ENCODE peak calls at places on chromosomes 11 and 22, in eight cellular contexts. One of them, this sample, is unnamed.

GRCh38 chr11:33268945-33269567 is 11.9 kb downstream of the HIPK3 start:
- DNase-seq in endodermal cell: no peak
- DNase-seq in prostate gland: no peak
- DNase-seq in PC-3: peak
- DNase-seq in left ventricle myocardium inferior: no peak
- DNase-seq in fibroblast of pulmonary artery: peak
- DNase-seq in right lobe of liver: no peak
- DNase-seq in fibroblast of lung: peak
- DNase-seq in this sample: no peak

GRCh38 chr11:1756791-1757771 is 6.6 kb downstream of the CTSD start:
- DNase-seq in endodermal cell: no peak
- DNase-seq in prostate gland: no peak
- DNase-seq in PC-3: no peak
- DNase-seq in left ventricle myocardium inferior: no peak
- DNase-seq in fibroblast of pulmonary artery: no peak
- DNase-seq in right lobe of liver: no peak
- DNase-seq in fibroblast of lung: no peak
- DNase-seq in this sample: no peak

GRCh38 chr11:1029686-1030085 is 6.8 kb downstream of the MUC6 start:
- DNase-seq in endodermal cell: peak
- DNase-seq in prostate gland: no peak
- DNase-seq in PC-3: no peak
- DNase-seq in left ventricle myocardium inferior: no peak
- DNase-seq in fibroblast of pulmonary artery: no peak
- DNase-seq in right lobe of liver: no peak
- DNase-seq in fibroblast of lung: no peak
- DNase-seq in this sample: no peak

GRCh38 chr22:44312766-44313165 is at the start of gene SHISAL1:
- DNase-seq in endodermal cell: no peak
- DNase-seq in prostate gland: no peak
- DNase-seq in PC-3: peak
- DNase-seq in left ventricle myocardium inferior: no peak
- DNase-seq in fibroblast of pulmonary artery: peak
- DNase-seq in right lobe of liver: no peak
- DNase-seq in fibroblast of lung: no peak
- DNase-seq in this sample: no peak

GRCh38 chr11:35235944-35236666 is 97.1 kb downstream of the CD44 start:
- DNase-seq in endodermal cell: no peak
- DNase-seq in prostate gland: no peak
- DNase-seq in PC-3: peak
- DNase-seq in left ventricle myocardium inferior: no peak
- DNase-seq in fibroblast of pulmonary artery: no peak
- DNase-seq in right lobe of liver: no peak
- DNase-seq in fibroblast of lung: no peak
- DNase-seq in this sample: no peak

GRCh38 chr22:47801541-47802245 is 1039.2 kb downstream of the TBC1D22A start:
- DNase-seq in endodermal cell: peak
- DNase-seq in prostate gland: no peak
- DNase-seq in PC-3: no peak
- DNase-seq in left ventricle myocardium inferior: no peak
- DNase-seq in fibroblast of pulmonary artery: no peak
- DNase-seq in right lobe of liver: no peak
- DNase-seq in fibroblast of lung: no peak
- DNase-seq in this sample: no peak

GRCh38 chr22:41563051-41563711 is 2.4 kb downstream of the CSDC2 start:
- DNase-seq in endodermal cell: peak
- DNase-seq in prostate gland: no peak
- DNase-seq in PC-3: peak
- DNase-seq in left ventricle myocardium inferior: no peak
- DNase-seq in fibroblast of pulmonary artery: peak
- DNase-seq in right lobe of liver: no peak
- DNase-seq in fibroblast of lung: peak
- DNase-seq in this sample: no peak

GRCh38 chr11:12731841-12732336 is 57.7 kb downstream of the TEAD1 start:
- DNase-seq in endodermal cell: no peak
- DNase-seq in prostate gland: no peak
- DNase-seq in PC-3: peak
- DNase-seq in left ventricle myocardium inferior: no peak
- DNase-seq in fibroblast of pulmonary artery: no peak
- DNase-seq in right lobe of liver: no peak
- DNase-seq in fibroblast of lung: no peak
- DNase-seq in this sample: peak

GRCh38 chr11:11313426-11313825 is 39.6 kb downstream of the CSNK2A3 start:
- DNase-seq in endodermal cell: no peak
- DNase-seq in prostate gland: no peak
- DNase-seq in PC-3: peak
- DNase-seq in left ventricle myocardium inferior: no peak
- DNase-seq in fibroblast of pulmonary artery: peak
- DNase-seq in right lobe of liver: no peak
- DNase-seq in fibroblast of lung: peak
- DNase-seq in this sample: peak

GRCh38 chr11:68328374-68329091 is 16.1 kb downstream of the LRP5 start:
- DNase-seq in endodermal cell: peak
- DNase-seq in prostate gland: no peak
- DNase-seq in PC-3: no peak
- DNase-seq in left ventricle myocardium inferior: peak
- DNase-seq in fibroblast of pulmonary artery: peak
- DNase-seq in right lobe of liver: no peak
- DNase-seq in fibroblast of lung: no peak
- DNase-seq in this sample: no peak

GRCh38 chr11:120034176-120034575 is 103.7 kb downstream of the TRIM29 start:
- DNase-seq in endodermal cell: peak
- DNase-seq in prostate gland: no peak
- DNase-seq in PC-3: no peak
- DNase-seq in left ventricle myocardium inferior: no peak
- DNase-seq in fibroblast of pulmonary artery: no peak
- DNase-seq in right lobe of liver: no peak
- DNase-seq in fibroblast of lung: no peak
- DNase-seq in this sample: no peak

GRCh38 chr22:47449508-47450270 is 687.2 kb downstream of the TBC1D22A start:
- DNase-seq in endodermal cell: no peak
- DNase-seq in prostate gland: no peak
- DNase-seq in PC-3: no peak
- DNase-seq in left ventricle myocardium inferior: no peak
- DNase-seq in fibroblast of pulmonary artery: no peak
- DNase-seq in right lobe of liver: no peak
- DNase-seq in fibroblast of lung: no peak
- DNase-seq in this sample: no peak

GRCh38 chr11:71251761-71252433 is 480 bp downstream of the SHANK2 start:
- DNase-seq in endodermal cell: peak
- DNase-seq in prostate gland: peak
- DNase-seq in PC-3: peak
- DNase-seq in left ventricle myocardium inferior: no peak
- DNase-seq in fibroblast of pulmonary artery: no peak
- DNase-seq in right lobe of liver: peak
- DNase-seq in fibroblast of lung: no peak
- DNase-seq in this sample: no peak

GRCh38 chr11:36509265-36509664 is 807 bp downstream of the TRAF6 start:
- DNase-seq in endodermal cell: no peak
- DNase-seq in prostate gland: no peak
- DNase-seq in PC-3: peak
- DNase-seq in left ventricle myocardium inferior: no peak
- DNase-seq in fibroblast of pulmonary artery: peak
- DNase-seq in right lobe of liver: no peak
- DNase-seq in fibroblast of lung: peak
- DNase-seq in this sample: no peak

GRCh38 chr11:9250139-9250582 is 15.0 kb downstream of the DENND5A start:
- DNase-seq in endodermal cell: no peak
- DNase-seq in prostate gland: no peak
- DNase-seq in PC-3: no peak
- DNase-seq in left ventricle myocardium inferior: no peak
- DNase-seq in fibroblast of pulmonary artery: peak
- DNase-seq in right lobe of liver: no peak
- DNase-seq in fibroblast of lung: no peak
- DNase-seq in this sample: no peak

DNA sequence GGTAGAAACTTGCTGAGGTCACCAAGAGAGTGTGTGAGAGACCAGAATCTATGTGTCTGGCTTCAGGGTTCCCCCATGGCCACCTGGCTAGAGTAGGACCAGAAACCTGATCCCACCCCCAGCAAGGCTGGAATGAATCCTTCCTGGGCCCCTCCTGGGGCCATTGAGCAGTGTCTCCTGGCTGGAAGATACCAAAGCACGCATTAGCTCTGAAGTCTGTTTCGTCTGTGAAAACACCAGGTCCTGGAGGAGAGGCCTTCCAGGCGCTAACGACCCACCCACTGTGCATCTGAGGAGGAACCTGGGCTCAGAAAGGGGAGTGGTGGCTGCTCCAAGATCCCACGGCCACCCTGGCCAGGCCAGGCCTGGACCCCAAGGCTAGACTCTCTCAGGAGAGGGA is 15.5 kb upstream of the TSKU start:
- DNase-seq in endodermal cell: peak
- DNase-seq in prostate gland: no peak
- DNase-seq in PC-3: no peak
- DNase-seq in left ventricle myocardium inferior: no peak
- DNase-seq in fibroblast of pulmonary artery: no peak
- DNase-seq in right lobe of liver: no peak
- DNase-seq in fibroblast of lung: no peak
- DNase-seq in this sample: no peak
- H3K4me3 ChIP-seq in endodermal cell: no peak
- H3K4me3 ChIP-seq in prostate gland: no peak
- H3K4me3 ChIP-seq in PC-3: no peak
- H3K4me3 ChIP-seq in left ventricle myocardium inferior: no peak
- H3K4me3 ChIP-seq in fibroblast of pulmonary artery: no peak
- H3K4me3 ChIP-seq in right lobe of liver: peak
- H3K4me3 ChIP-seq in fibroblast of lung: no peak
- H3K4me3 ChIP-seq in this sample: no peak

GRCh38 chr22:30421695-30422480 is 3.7 kb upstream of the MTFP1 start:
- DNase-seq in endodermal cell: no peak
- DNase-seq in prostate gland: no peak
- DNase-seq in PC-3: peak
- DNase-seq in left ventricle myocardium inferior: no peak
- DNase-seq in fibroblast of pulmonary artery: no peak
- DNase-seq in right lobe of liver: no peak
- DNase-seq in fibroblast of lung: no peak
- DNase-seq in this sample: no peak
- TF ChIP-seq CTCF in endodermal cell: no peak
- TF ChIP-seq CTCF in prostate gland: no peak
- TF ChIP-seq CTCF in PC-3: no peak
- TF ChIP-seq CTCF in left ventricle myocardium inferior: no peak
- TF ChIP-seq CTCF in fibroblast of pulmonary artery: no peak
- TF ChIP-seq CTCF in right lobe of liver: no peak
- TF ChIP-seq CTCF in fibroblast of lung: no peak
- TF ChIP-seq CTCF in this sample: no peak

GRCh38 chr11:92658733-92659132 is 310.7 kb upstream of the MTNR1B start:
- DNase-seq in endodermal cell: no peak
- DNase-seq in prostate gland: no peak
- DNase-seq in PC-3: no peak
- DNase-seq in left ventricle myocardium inferior: no peak
- DNase-seq in fibroblast of pulmonary artery: no peak
- DNase-seq in right lobe of liver: no peak
- DNase-seq in fibroblast of lung: no peak
- DNase-seq in this sample: no peak

GRCh38 chr11:92657226-92657625 is 312.2 kb upstream of the MTNR1B start:
- DNase-seq in endodermal cell: no peak
- DNase-seq in prostate gland: no peak
- DNase-seq in PC-3: no peak
- DNase-seq in left ventricle myocardium inferior: no peak
- DNase-seq in fibroblast of pulmonary artery: no peak
- DNase-seq in right lobe of liver: no peak
- DNase-seq in fibroblast of lung: no peak
- DNase-seq in this sample: no peak

GRCh38 chr11:92663539-92663938 is 305.9 kb upstream of the MTNR1B start:
- DNase-seq in endodermal cell: no peak
- DNase-seq in prostate gland: no peak
- DNase-seq in PC-3: no peak
- DNase-seq in left ventricle myocardium inferior: no peak
- DNase-seq in fibroblast of pulmonary artery: no peak
- DNase-seq in right lobe of liver: no peak
- DNase-seq in fibroblast of lung: no peak
- DNase-seq in this sample: no peak

GRCh38 chr11:92667446-92668165 is 301.8 kb upstream of the MTNR1B start:
- DNase-seq in endodermal cell: peak
- DNase-seq in prostate gland: no peak
- DNase-seq in PC-3: no peak
- DNase-seq in left ventricle myocardium inferior: no peak
- DNase-seq in fibroblast of pulmonary artery: no peak
- DNase-seq in right lobe of liver: no peak
- DNase-seq in fibroblast of lung: no peak
- DNase-seq in this sample: no peak

DNA sequence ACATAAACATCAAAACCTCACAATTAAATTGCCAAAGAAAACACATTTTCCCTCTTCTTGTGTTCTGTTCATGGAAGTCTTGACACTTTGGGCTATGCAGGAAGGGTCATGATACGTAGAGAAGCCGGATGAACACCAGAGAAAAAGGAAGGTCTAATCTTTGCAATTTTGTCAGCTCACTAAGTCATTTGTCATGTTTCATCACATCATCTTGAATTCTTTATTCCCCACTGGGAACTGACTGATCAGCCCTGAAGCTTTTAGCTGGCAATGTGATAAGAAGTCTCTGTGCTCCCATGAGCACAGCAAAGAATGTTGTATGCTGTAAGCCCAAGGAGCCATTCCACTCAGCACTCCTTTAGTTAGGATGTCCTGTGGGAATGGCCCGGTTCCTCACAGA is 306.9 kb upstream of the MTNR1B start:
- DNase-seq in endodermal cell: no peak
- DNase-seq in prostate gland: no peak
- DNase-seq in PC-3: no peak
- DNase-seq in left ventricle myocardium inferior: no peak
- DNase-seq in fibroblast of pulmonary artery: no peak
- DNase-seq in right lobe of liver: no peak
- DNase-seq in fibroblast of lung: no peak
- DNase-seq in this sample: no peak
- H3K4me3 ChIP-seq in endodermal cell: no peak
- H3K4me3 ChIP-seq in prostate gland: no peak
- H3K4me3 ChIP-seq in PC-3: no peak
- H3K4me3 ChIP-seq in left ventricle myocardium inferior: no peak
- H3K4me3 ChIP-seq in fibroblast of pulmonary artery: no peak
- H3K4me3 ChIP-seq in right lobe of liver: no peak
- H3K4me3 ChIP-seq in fibroblast of lung: no peak
- H3K4me3 ChIP-seq in this sample: no peak

GRCh38 chr11:128484172-128484571 is 103.2 kb downstream of the ETS1 start:
- DNase-seq in endodermal cell: peak
- DNase-seq in prostate gland: no peak
- DNase-seq in PC-3: peak
- DNase-seq in left ventricle myocardium inferior: no peak
- DNase-seq in fibroblast of pulmonary artery: no peak
- DNase-seq in right lobe of liver: no peak
- DNase-seq in fibroblast of lung: no peak
- DNase-seq in this sample: no peak
- TF ChIP-seq CTCF in endodermal cell: peak
- TF ChIP-seq CTCF in prostate gland: no peak
- TF ChIP-seq CTCF in PC-3: peak
- TF ChIP-seq CTCF in left ventricle myocardium inferior: peak
- TF ChIP-seq CTCF in fibroblast of pulmonary artery: no peak
- TF ChIP-seq CTCF in right lobe of liver: peak
- TF ChIP-seq CTCF in fibroblast of lung: no peak
- TF ChIP-seq CTCF in this sample: peak

This sample was measured in AG09309.